ENCODE peak calls at places on chromosome 1, in ten cellular contexts. One of them, this sample, is unnamed.

GRCh38 chr1:162397039-162397448 is 14.9 kb downstream of the SH2D1B start:
- DNase-seq in mucosa of descending colon: no peak
- DNase-seq in ovary: no peak
- DNase-seq in body of pancreas: no peak
- DNase-seq in upper lobe of right lung: no peak
- DNase-seq in RWPE2: no peak
- DNase-seq in lung: no peak
- DNase-seq in choroid plexus epithelial cell: peak; percentile 56
- DNase-seq in thyroid gland: no peak
- DNase-seq in fibroblast of mammary gland: peak; percentile 89
- DNase-seq in this sample: no peak

GRCh38 chr1:199684686-199685273 is 342.7 kb upstream of the NR5A2 start:
- DNase-seq in mucosa of descending colon: no peak
- DNase-seq in ovary: no peak
- DNase-seq in body of pancreas: peak; percentile 68
- DNase-seq in upper lobe of right lung: no peak
- DNase-seq in RWPE2: no peak
- DNase-seq in lung: peak; percentile 34
- DNase-seq in choroid plexus epithelial cell: peak; percentile 88
- DNase-seq in thyroid gland: peak; percentile 9
- DNase-seq in fibroblast of mammary gland: peak; percentile 78
- DNase-seq in this sample: peak; percentile 75

GRCh38 chr1:205983925-205984725 is 19.1 kb downstream of the RAB7B start:
- DNase-seq in mucosa of descending colon: no peak
- DNase-seq in ovary: peak; percentile 59
- DNase-seq in body of pancreas: peak; percentile 84
- DNase-seq in upper lobe of right lung: peak; percentile 77
- DNase-seq in RWPE2: peak; percentile 90
- DNase-seq in lung: peak; percentile 56
- DNase-seq in choroid plexus epithelial cell: peak; percentile 74
- DNase-seq in thyroid gland: peak; percentile 80
- DNase-seq in fibroblast of mammary gland: peak; percentile 63
- DNase-seq in this sample: peak; percentile 51

GRCh38 chr1:203172184-203173115 is 3.2 kb downstream of the MYBPH start:
- DNase-seq in mucosa of descending colon: peak; percentile 62
- DNase-seq in ovary: no peak
- DNase-seq in body of pancreas: peak; percentile 79
- DNase-seq in upper lobe of right lung: peak; percentile 83
- DNase-seq in RWPE2: no peak
- DNase-seq in lung: peak; percentile 61
- DNase-seq in choroid plexus epithelial cell: peak; percentile 63
- DNase-seq in thyroid gland: peak; percentile 71
- DNase-seq in fibroblast of mammary gland: peak; percentile 50
- DNase-seq in this sample: peak; percentile 64

GRCh38 chr1:10679521-10680220 is 116.8 kb downstream of the CASZ1 start:
- DNase-seq in mucosa of descending colon: no peak
- DNase-seq in ovary: no peak
- DNase-seq in body of pancreas: peak; percentile 67
- DNase-seq in upper lobe of right lung: no peak
- DNase-seq in RWPE2: no peak
- DNase-seq in lung: peak; percentile 49
- DNase-seq in choroid plexus epithelial cell: peak; percentile 69
- DNase-seq in thyroid gland: peak; percentile 67
- DNase-seq in fibroblast of mammary gland: peak; percentile 26
- DNase-seq in this sample: peak; percentile 46

GRCh38 chr1:115299266-115299665 is 38.8 kb downstream of the NGF start:
- DNase-seq in mucosa of descending colon: no peak
- DNase-seq in ovary: no peak
- DNase-seq in body of pancreas: no peak
- DNase-seq in upper lobe of right lung: no peak
- DNase-seq in RWPE2: no peak
- DNase-seq in lung: no peak
- DNase-seq in choroid plexus epithelial cell: peak; percentile 43
- DNase-seq in thyroid gland: no peak
- DNase-seq in fibroblast of mammary gland: no peak
- DNase-seq in this sample: no peak

GRCh38 chr1:217138839-217139466 is 415.7 kb upstream of the ESRRG start:
- DNase-seq in mucosa of descending colon: no peak
- DNase-seq in ovary: no peak
- DNase-seq in body of pancreas: no peak
- DNase-seq in upper lobe of right lung: no peak
- DNase-seq in RWPE2: no peak
- DNase-seq in lung: no peak
- DNase-seq in choroid plexus epithelial cell: no peak
- DNase-seq in thyroid gland: no peak
- DNase-seq in fibroblast of mammary gland: no peak
- DNase-seq in this sample: no peak

GRCh38 chr1:3905266-3905952 is 5.3 kb upstream of the C1orf174 start:
- DNase-seq in mucosa of descending colon: no peak
- DNase-seq in ovary: no peak
- DNase-seq in body of pancreas: peak; percentile 7
- DNase-seq in upper lobe of right lung: peak; percentile 40
- DNase-seq in RWPE2: peak; percentile 40
- DNase-seq in lung: no peak
- DNase-seq in choroid plexus epithelial cell: no peak
- DNase-seq in thyroid gland: no peak
- DNase-seq in fibroblast of mammary gland: no peak
- DNase-seq in this sample: no peak

GRCh38 chr1:23908453-23909341 is 4.5 kb downstream of the CNR2 start:
- DNase-seq in mucosa of descending colon: peak; percentile 73
- DNase-seq in ovary: no peak
- DNase-seq in body of pancreas: no peak
- DNase-seq in upper lobe of right lung: no peak
- DNase-seq in RWPE2: no peak
- DNase-seq in lung: no peak
- DNase-seq in choroid plexus epithelial cell: no peak
- DNase-seq in thyroid gland: no peak
- DNase-seq in fibroblast of mammary gland: no peak
- DNase-seq in this sample: no peak

GRCh38 chr1:92585831-92586230 is 99.1 kb upstream of the GFI1 start:
- DNase-seq in mucosa of descending colon: no peak
- DNase-seq in ovary: no peak
- DNase-seq in body of pancreas: no peak
- DNase-seq in upper lobe of right lung: no peak
- DNase-seq in RWPE2: no peak
- DNase-seq in lung: no peak
- DNase-seq in choroid plexus epithelial cell: no peak
- DNase-seq in thyroid gland: no peak
- DNase-seq in fibroblast of mammary gland: peak; percentile 11
- DNase-seq in this sample: no peak

GRCh38 chr1:201028473-201028889 is 5.0 kb upstream of the KIF21B start:
- DNase-seq in mucosa of descending colon: no peak
- DNase-seq in ovary: no peak
- DNase-seq in body of pancreas: peak; percentile 45
- DNase-seq in upper lobe of right lung: no peak
- DNase-seq in RWPE2: no peak
- DNase-seq in lung: peak; percentile 51
- DNase-seq in choroid plexus epithelial cell: peak; percentile 53
- DNase-seq in thyroid gland: no peak
- DNase-seq in fibroblast of mammary gland: peak; percentile 15
- DNase-seq in this sample: no peak

DNA sequence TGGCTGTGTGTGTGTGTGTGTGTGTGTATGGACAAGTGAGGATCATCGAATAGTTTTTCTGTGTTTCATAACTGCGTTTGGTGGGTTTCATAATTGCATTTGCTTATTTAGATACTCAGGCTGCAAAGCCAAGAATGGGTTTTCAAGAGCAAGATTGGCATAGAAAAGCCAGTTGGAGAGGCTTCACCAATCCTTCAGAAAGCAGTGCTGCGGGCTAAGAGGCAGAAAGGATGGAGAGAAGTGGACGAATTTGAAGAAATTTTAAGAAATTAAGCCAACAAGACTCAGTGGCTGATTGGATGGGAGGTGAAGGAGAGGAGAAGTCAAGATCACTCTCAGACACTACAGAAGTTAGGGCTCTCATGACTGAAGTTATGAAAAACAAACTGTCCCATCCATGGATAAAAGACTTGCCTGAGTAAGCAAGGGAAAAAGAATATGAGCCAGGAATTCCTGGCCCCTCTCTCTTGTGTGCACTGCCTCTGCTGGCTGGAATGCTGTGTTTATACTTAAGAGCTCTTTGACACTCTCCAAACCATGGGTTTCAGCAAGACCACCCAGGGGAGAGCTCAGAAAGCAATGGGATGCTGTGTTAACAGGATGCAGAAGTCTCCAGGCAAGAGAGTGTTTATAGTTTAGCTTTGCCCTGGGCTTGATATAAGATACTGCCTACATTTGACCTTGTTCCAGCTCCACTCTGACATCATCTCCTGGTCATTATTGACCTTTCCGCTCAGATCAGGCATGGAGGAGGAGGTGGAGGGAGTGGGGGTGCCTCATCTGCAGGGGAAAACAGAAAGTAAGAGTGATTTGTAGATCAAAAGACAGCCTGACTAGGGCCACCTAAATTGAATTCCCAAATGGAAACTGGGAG is 232.0 kb upstream of the PLXNA2 start:
- DNase-seq in mucosa of descending colon: no peak
- DNase-seq in ovary: peak; percentile 41
- DNase-seq in body of pancreas: no peak
- DNase-seq in upper lobe of right lung: no peak
- DNase-seq in RWPE2: no peak
- DNase-seq in lung: no peak
- DNase-seq in choroid plexus epithelial cell: peak; percentile 26
- DNase-seq in thyroid gland: peak; percentile 82
- DNase-seq in fibroblast of mammary gland: no peak
- DNase-seq in this sample: peak; percentile 20
- TF ChIP-seq CTCF in mucosa of descending colon: no peak
- TF ChIP-seq CTCF in ovary: no peak
- TF ChIP-seq CTCF in body of pancreas: no peak
- TF ChIP-seq CTCF in upper lobe of right lung: peak; percentile 28
- TF ChIP-seq CTCF in RWPE2: no peak
- TF ChIP-seq CTCF in lung: no peak
- TF ChIP-seq CTCF in choroid plexus epithelial cell: peak; percentile 36
- TF ChIP-seq CTCF in thyroid gland: peak; percentile 23
- TF ChIP-seq CTCF in fibroblast of mammary gland: no peak
- TF ChIP-seq CTCF in this sample: peak; percentile 31

DNA sequence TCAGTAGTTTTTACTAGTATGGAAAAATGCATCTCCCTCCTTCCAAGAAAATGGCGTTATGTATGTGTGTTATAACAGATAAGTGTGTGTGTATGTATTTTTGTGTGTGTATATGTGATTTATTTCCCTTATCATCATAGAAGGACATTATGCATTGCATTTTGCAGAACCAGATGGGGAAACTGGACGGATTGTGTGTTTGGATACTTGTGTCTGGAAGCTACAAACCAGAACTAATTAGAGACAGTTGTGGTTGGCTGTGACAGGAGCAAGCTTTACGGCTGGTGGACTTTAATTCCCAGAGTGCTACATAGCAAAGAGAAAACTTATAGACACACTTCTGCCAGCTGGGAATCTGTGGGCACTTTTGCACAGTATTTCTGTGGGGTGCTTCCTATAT is 162.5 kb downstream of the RWDD3 start:
- DNase-seq in mucosa of descending colon: no peak
- DNase-seq in ovary: no peak
- DNase-seq in body of pancreas: no peak
- DNase-seq in upper lobe of right lung: no peak
- DNase-seq in RWPE2: no peak
- DNase-seq in lung: no peak
- DNase-seq in choroid plexus epithelial cell: no peak
- DNase-seq in thyroid gland: no peak
- DNase-seq in fibroblast of mammary gland: no peak
- DNase-seq in this sample: no peak
- H3K4me3 ChIP-seq in mucosa of descending colon: no peak overlapping the region
- H3K4me3 ChIP-seq in ovary: no peak overlapping the region
- H3K4me3 ChIP-seq in body of pancreas: no peak overlapping the region
- H3K4me3 ChIP-seq in upper lobe of right lung: no peak overlapping the region
- H3K4me3 ChIP-seq in RWPE2: no peak overlapping the region
- H3K4me3 ChIP-seq in lung: no peak overlapping the region
- H3K4me3 ChIP-seq in choroid plexus epithelial cell: no peak overlapping the region
- H3K4me3 ChIP-seq in thyroid gland: no peak overlapping the region
- H3K4me3 ChIP-seq in fibroblast of mammary gland: no peak overlapping the region
- H3K4me3 ChIP-seq in this sample: no peak overlapping the region

DNA sequence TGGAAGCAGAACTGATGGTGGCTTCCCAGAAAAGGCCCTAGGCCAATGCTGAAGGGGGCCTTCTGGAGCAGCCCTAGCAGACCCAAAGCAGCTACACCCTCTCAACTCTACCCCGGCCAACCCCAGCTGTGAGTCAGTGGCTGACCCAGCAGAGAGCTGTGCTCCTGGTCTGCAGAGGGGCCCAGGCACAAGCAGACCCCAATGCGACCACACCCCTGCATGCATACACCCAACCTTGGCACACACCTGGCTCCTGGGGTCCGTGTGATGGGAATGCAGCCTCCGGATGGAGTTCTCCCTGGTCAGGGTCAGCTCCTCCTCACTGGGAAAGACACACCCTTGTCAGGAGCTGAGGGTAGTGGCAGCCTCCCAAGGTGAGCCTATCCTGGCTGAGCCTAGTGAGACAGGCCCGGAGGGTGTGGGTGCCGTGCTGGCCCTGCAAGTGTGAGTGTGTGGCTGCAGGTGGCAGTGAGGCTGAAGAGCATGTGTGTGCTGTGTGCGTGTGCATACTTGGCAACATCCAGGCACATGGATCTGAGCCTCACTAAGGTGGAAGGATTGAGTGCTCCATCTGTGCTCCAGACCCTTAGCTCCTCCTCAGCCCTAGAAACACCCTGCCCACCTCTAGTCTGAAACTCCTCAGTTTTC is 3.9 kb upstream of the ARHGAP30 start:
- DNase-seq in mucosa of descending colon: peak; percentile 62
- DNase-seq in ovary: no peak
- DNase-seq in body of pancreas: no peak
- DNase-seq in upper lobe of right lung: no peak
- DNase-seq in RWPE2: peak; percentile 72
- DNase-seq in lung: no peak
- DNase-seq in choroid plexus epithelial cell: no peak
- DNase-seq in thyroid gland: no peak
- DNase-seq in fibroblast of mammary gland: no peak
- DNase-seq in this sample: no peak
- TF ChIP-seq CTCF in mucosa of descending colon: no peak
- TF ChIP-seq CTCF in ovary: no peak
- TF ChIP-seq CTCF in body of pancreas: no peak
- TF ChIP-seq CTCF in upper lobe of right lung: no peak
- TF ChIP-seq CTCF in RWPE2: no peak
- TF ChIP-seq CTCF in lung: no peak
- TF ChIP-seq CTCF in choroid plexus epithelial cell: no peak
- TF ChIP-seq CTCF in thyroid gland: no peak
- TF ChIP-seq CTCF in fibroblast of mammary gland: no peak
- TF ChIP-seq CTCF in this sample: no peak

DNA sequence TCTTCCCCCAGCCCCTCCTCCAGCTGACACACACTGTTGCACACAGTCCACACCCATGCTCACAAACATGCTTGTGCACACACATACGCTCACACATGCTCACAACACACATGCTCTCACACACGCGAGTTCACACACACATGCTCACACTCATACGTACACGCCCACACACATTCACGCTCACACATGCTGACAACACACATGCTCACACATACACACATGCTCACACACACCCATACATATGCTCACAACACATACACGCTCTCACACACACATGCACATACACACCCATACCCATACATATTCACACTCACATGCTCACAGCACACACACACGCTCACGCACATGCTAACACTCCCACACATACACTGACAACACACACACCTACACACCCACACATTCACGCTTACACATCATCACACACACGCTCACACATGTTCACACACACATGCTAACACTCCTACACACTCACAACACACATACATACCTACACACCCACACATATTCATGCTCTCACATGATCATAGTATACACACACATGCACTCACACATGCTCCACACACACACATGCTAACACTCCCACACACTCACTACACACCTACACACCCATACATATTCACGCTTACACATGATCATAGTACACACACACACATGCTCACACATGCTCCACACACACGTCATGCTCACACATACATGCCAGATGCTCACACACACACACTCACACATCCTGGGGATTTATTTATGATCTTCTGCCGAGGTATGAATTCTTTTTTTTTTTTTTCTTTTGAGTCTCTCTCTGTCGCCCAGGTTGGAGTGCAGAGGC is 10.7 kb downstream of the DRAXIN start:
- DNase-seq in mucosa of descending colon: no peak
- DNase-seq in ovary: no peak
- DNase-seq in body of pancreas: no peak
- DNase-seq in upper lobe of right lung: no peak
- DNase-seq in RWPE2: no peak
- DNase-seq in lung: no peak
- DNase-seq in choroid plexus epithelial cell: no peak
- DNase-seq in thyroid gland: no peak
- DNase-seq in fibroblast of mammary gland: no peak
- DNase-seq in this sample: no peak
- H3K4me3 ChIP-seq in mucosa of descending colon: no peak overlapping the region
- H3K4me3 ChIP-seq in ovary: no peak overlapping the region
- H3K4me3 ChIP-seq in body of pancreas: no peak overlapping the region
- H3K4me3 ChIP-seq in upper lobe of right lung: no peak overlapping the region
- H3K4me3 ChIP-seq in RWPE2: no peak overlapping the region
- H3K4me3 ChIP-seq in lung: no peak overlapping the region
- H3K4me3 ChIP-seq in choroid plexus epithelial cell: no peak overlapping the region
- H3K4me3 ChIP-seq in thyroid gland: no peak overlapping the region
- H3K4me3 ChIP-seq in fibroblast of mammary gland: no peak overlapping the region
- H3K4me3 ChIP-seq in this sample: no peak overlapping the region

This sample was measured in AG10803.